ENCODE peak calls at places on chromosome 10, in seven cellular contexts. I is renal cortical epithelial cell; E is stimulated activated CD4-positive, alpha-beta T cell treated with anti-CD3 and anti-CD28 coated beads, Interleukin-12 subunit alpha, Interleukin-12 subunit beta, amount 100 ng/mL, for 4 hours; W is DND-41; P is C1 segment of cervical spinal cord; O is NCI-H1105; L is T-helper 2 cell. S is an unnamed sample.

GRCh38 chr10:79928028-79928583 is 20.8 kb downstream of the SFTPD start:
- DNase-seq in O (no peak), I (no peak), E (no peak), P (no peak), L (no peak), W (no peak), S (no peak)

GRCh38 chr10:119416855-119417254 is 125.7 kb downstream of the RGS10 start:
- DNase-seq in I (peak; percentile 35), E (peak; percentile 73), W (peak; percentile 67), O (no peak), P (peak; percentile 14), L (peak; percentile 58), S (peak; percentile 53)

GRCh38 chr10:32341596-32341995 is 5.4 kb downstream of the EPC1 start:
- DNase-seq in O (no peak), E (no peak), W (no peak), I (no peak), L (no peak), P (no peak), S (no peak)

GRCh38 chr10:100909506-100910260 is 3.1 kb upstream of the SLF2 start:
- DNase-seq in P (no peak), O (no peak), E (no peak), L (no peak), W (no peak), I (peak; percentile 67), S (no peak)

GRCh38 chr10:116274141-116274861 is 1.3 kb upstream of the GFRA1 start:
- DNase-seq in L (no peak), W (no peak), P (no peak), E (no peak), I (no peak), O (peak; percentile 20), S (peak; percentile 40)

GRCh38 chr10:1809139-1809755 is 71.9 kb upstream of the ADARB2 start:
- DNase-seq in O (no peak), W (no peak), E (no peak), I (no peak), L (no peak), P (no peak), S (no peak)

GRCh38 chr10:103966671-103967432 is at the start of gene SLK:
- DNase-seq in I (no peak), P (peak; percentile 74), W (peak; percentile 81), E (peak; percentile 80), L (peak; percentile 79), O (peak; percentile 49), S (peak; percentile 70)

GRCh38 chr10:114869500-114869899 is 47.9 kb downstream of the FHIP2A start:
- DNase-seq in E (no peak), O (no peak), I (peak; percentile 40), P (no peak), W (no peak), L (no peak), S (no peak)

GRCh38 chr10:132434405-132435005 is 37.5 kb downstream of the PWWP2B start:
- DNase-seq in O (no peak), L (no peak), E (peak; percentile 63), W (no peak), I (no peak), P (no peak), S (no peak)

GRCh38 chr10:132675031-132675740 is 110.8 kb downstream of the NKX6-2 start:
- DNase-seq in W (no peak), E (no peak), I (no peak), O (no peak), P (no peak), L (no peak), S (no peak)

GRCh38 chr10:74900297-74900696 is 73.9 kb downstream of the KAT6B start:
- DNase-seq in I (no peak), P (no peak), W (peak; percentile 41), L (no peak), E (no peak), O (no peak), S (no peak)

GRCh38 chr10:30366829-30367228 is 17.8 kb upstream of the MTPAP start:
- DNase-seq in I (no peak), P (no peak), O (no peak), E (no peak), W (no peak), L (no peak), S (no peak)

GRCh38 chr10:79403441-79404230 is 41.8 kb downstream of the ZCCHC24 start:
- DNase-seq in P (peak; percentile 60), L (no peak), W (no peak), E (no peak), O (no peak), I (no peak), S (peak; percentile 43)

GRCh38 chr10:92530421-92530820 is 43.5 kb downstream of the IDE start:
- DNase-seq in W (no peak), O (no peak), I (no peak), P (no peak), E (no peak), L (no peak), S (no peak)

GRCh38 chr10:73991846-73992245 is 6.1 kb upstream of the VCL start:
- DNase-seq in O (no peak), I (no peak), E (peak; percentile 53), L (peak; percentile 65), P (no peak), W (peak; percentile 85), S (no peak)

GRCh38 chr10:13382759-13383753 is 35.0 kb upstream of the SEPHS1 start:
- DNase-seq in P (no peak), O (no peak), L (no peak), I (no peak), W (no peak), E (no peak), S (no peak)

GRCh38 chr10:27679369-27679897 is 66.2 kb downstream of the MKX start:
- DNase-seq in E (no peak), P (no peak), O (no peak), W (no peak), I (no peak), L (no peak), S (no peak)

GRCh38 chr10:93068411-93069244 is 5.1 kb upstream of the CYP26A1 start:
- DNase-seq in O (no peak), E (no peak), W (no peak), P (no peak), L (no peak), I (no peak), S (no peak)

GRCh38 chr10:82288461-82288881 is 413.5 kb downstream of the NRG3 start:
- DNase-seq in O (no peak), L (no peak), W (no peak), I (peak; percentile 87), E (no peak), P (no peak), S (no peak)

GRCh38 chr10:3476186-3476585 is 303.6 kb upstream of the PITRM1 start:
- DNase-seq in O (no peak), P (no peak), W (no peak), I (no peak), L (no peak), E (no peak), S (no peak)

GRCh38 chr10:78516741-78517140 is 483.1 kb downstream of the RPS24 start:
- DNase-seq in I (no peak), P (no peak), E (no peak), L (no peak), O (no peak), W (no peak), S (no peak)

GRCh38 chr10:88491314-88491713 is 91.8 kb downstream of the RNLS start:
- DNase-seq in L (no peak), O (no peak), W (no peak), E (no peak), P (no peak), I (no peak), S (no peak)

GRCh38 chr10:22737587-22737986 is 23.2 kb upstream of the PIP4K2A start:
- DNase-seq in I (peak; percentile 94), E (no peak), O (no peak), W (no peak), P (no peak), L (no peak), S (no peak)

GRCh38 chr10:125955766-125956165 is 59.4 kb downstream of the FANK1 start:
- DNase-seq in P (no peak), L (no peak), E (no peak), I (no peak), O (no peak), W (no peak), S (no peak)

GRCh38 chr10:100811752-100812750 is 66.7 kb downstream of the PAX2 start:
- DNase-seq in E (no peak), L (no peak), W (no peak), I (no peak), O (no peak), P (no peak), S (no peak)

GRCh38 chr10:44385726-44386438 is 985 bp upstream of the CXCL12 start:
- DNase-seq in O (no peak), L (no peak), W (no peak), P (no peak), E (no peak), I (no peak), S (no peak)

S was measured in neural crest cell.